ENCODE peak calls at places on chromosomes 11 and 22, in four cellular contexts. One of them, this sample, is unnamed.

GRCh38 chr22:49883294-49883640 is 29.6 kb downstream of the ZBED4 start:
- DNase-seq in neuronal stem cell: no peak
- DNase-seq in H1: no peak
- DNase-seq in H9: no peak
- DNase-seq in this sample: peak

GRCh38 chr22:19285831-19286230 is 5.7 kb downstream of the CLTCL1 start:
- DNase-seq in H9: no peak
- DNase-seq in H1: no peak
- DNase-seq in neuronal stem cell: no peak
- DNase-seq in this sample: no peak

GRCh38 chr11:94185387-94186084 is 56.9 kb downstream of the PANX1 start:
- DNase-seq in H9: no peak
- DNase-seq in H1: no peak
- DNase-seq in neuronal stem cell: no peak
- DNase-seq in this sample: peak

GRCh38 chr22:47164514-47165337 is 402.3 kb downstream of the TBC1D22A start:
- DNase-seq in H1: no peak
- DNase-seq in H9: peak
- DNase-seq in neuronal stem cell: peak
- DNase-seq in this sample: no peak

GRCh38 chr11:7671807-7672206 is 1.5 kb downstream of the CYB5R2 start:
- DNase-seq in H9: no peak
- DNase-seq in neuronal stem cell: no peak
- DNase-seq in H1: no peak
- DNase-seq in this sample: no peak

GRCh38 chr11:45056529-45056928 is 89.9 kb upstream of the PRDM11 start:
- DNase-seq in H1: peak
- DNase-seq in neuronal stem cell: peak
- DNase-seq in H9: no peak
- DNase-seq in this sample: no peak

GRCh38 chr11:12167098-12167999 is 57.0 kb downstream of the MICAL2 start:
- DNase-seq in neuronal stem cell: no peak
- DNase-seq in H9: no peak
- DNase-seq in H1: no peak
- DNase-seq in this sample: peak

GRCh38 chr11:75654314-75654713 is 14.5 kb downstream of the MAP6 start:
- DNase-seq in neuronal stem cell: no peak
- DNase-seq in H9: no peak
- DNase-seq in H1: no peak
- DNase-seq in this sample: peak

DNA sequence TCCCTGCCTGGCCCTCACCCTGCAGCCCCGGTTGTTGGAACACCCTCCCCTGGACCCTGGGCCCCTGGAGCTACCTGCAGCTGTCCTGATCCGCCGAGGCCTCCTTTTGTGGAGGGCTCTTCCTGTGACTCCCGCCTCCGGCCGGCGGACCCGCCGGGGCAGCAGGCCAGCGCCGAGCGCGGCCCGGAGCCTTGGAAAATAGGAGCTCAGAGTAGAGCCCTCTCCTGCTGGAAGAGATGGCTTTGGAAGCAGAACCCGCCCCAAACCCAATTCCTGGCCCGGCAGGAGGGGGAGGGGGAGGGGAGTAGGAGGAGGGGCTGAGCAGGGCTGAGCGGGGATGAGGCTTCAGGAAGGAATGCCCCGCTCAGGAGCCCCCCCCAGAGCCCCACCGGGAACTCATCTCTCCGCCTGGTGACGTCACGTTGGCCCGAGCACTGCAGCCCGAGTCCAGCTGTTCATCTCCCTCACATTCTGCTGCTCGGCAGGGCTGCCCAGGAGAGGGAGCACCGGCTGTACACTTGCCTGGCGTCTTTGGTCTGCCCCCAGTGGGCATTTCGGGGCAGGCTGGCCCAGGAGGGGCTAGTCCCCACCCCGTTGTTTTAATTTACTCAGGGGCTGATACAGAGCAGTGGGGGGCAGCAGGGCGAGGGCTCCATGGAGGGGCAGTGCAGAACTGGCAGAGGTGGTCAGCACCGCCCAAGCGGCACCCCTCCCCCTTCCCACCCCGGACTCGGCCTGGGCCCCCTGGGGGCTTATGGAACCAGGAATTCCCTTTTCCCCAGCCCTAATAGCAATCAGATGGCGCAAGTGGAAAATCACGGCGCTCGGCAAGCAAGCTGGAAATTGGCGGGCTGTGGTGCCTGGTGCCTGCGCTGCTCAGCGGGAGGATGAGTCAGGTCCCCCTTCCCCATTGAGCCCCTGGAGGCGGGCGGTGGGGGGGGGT is at the start of gene MRGPRF:
- DNase-seq in neuronal stem cell: no peak
- DNase-seq in H9: peak
- DNase-seq in H1: peak
- DNase-seq in this sample: peak
- H2BK15ac ChIP-seq in neuronal stem cell: peak
- H2BK15ac ChIP-seq in H9: no peak
- H2BK15ac ChIP-seq in H1: peak
- H2BK15ac ChIP-seq in this sample: peak

GRCh38 chr11:73219396-73220285 is 1.6 kb downstream of the P2RY2 start:
- DNase-seq in neuronal stem cell: no peak
- DNase-seq in H1: no peak
- DNase-seq in H9: no peak
- DNase-seq in this sample: no peak
- H2BK15ac ChIP-seq in neuronal stem cell: no peak
- H2BK15ac ChIP-seq in H1: no peak
- H2BK15ac ChIP-seq in H9: no peak
- H2BK15ac ChIP-seq in this sample: no peak

GRCh38 chr11:17154409-17155159 is 53.2 kb downstream of the PIK3C2A start:
- DNase-seq in neuronal stem cell: no peak
- DNase-seq in H9: no peak
- DNase-seq in H1: no peak
- DNase-seq in this sample: no peak

GRCh38 chr11:17157773-17158172 is 50.0 kb downstream of the PIK3C2A start:
- DNase-seq in H1: no peak
- DNase-seq in H9: no peak
- DNase-seq in neuronal stem cell: no peak
- DNase-seq in this sample: no peak

GRCh38 chr11:17156283-17156682 is 51.5 kb downstream of the PIK3C2A start:
- DNase-seq in H1: no peak
- DNase-seq in H9: no peak
- DNase-seq in neuronal stem cell: no peak
- DNase-seq in this sample: no peak

GRCh38 chr11:17152306-17152705 is 55.5 kb downstream of the PIK3C2A start:
- DNase-seq in H9: no peak
- DNase-seq in neuronal stem cell: no peak
- DNase-seq in H1: no peak
- DNase-seq in this sample: no peak

GRCh38 chr11:17153759-17154158 is 54.0 kb downstream of the PIK3C2A start:
- DNase-seq in H9: no peak
- DNase-seq in H1: no peak
- DNase-seq in neuronal stem cell: no peak
- DNase-seq in this sample: no peak
- H2BK15ac ChIP-seq in H9: no peak
- H2BK15ac ChIP-seq in H1: no peak
- H2BK15ac ChIP-seq in neuronal stem cell: no peak
- H2BK15ac ChIP-seq in this sample: no peak

DNA sequence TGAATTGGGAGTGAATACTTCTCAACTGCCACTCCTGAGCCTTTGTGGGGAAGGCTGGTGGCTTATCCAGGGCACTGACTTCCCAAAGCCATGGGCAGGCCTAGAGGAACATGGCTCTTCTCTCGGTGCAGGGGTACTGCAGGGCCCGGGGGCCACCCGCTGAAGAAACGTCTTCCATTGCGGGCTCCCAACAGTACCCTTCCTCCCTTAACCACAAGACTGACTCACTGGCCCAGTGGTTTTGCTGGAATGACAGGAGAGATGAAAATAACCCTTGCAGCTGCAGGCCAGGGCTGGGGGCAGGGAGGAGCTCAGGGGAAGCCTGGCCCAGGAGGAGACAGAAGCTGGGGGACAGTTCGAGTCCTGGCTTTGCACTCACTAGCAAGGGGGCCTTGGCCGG is 13.5 kb downstream of the TXN2 start:
- DNase-seq in neuronal stem cell: no peak
- DNase-seq in H1: no peak
- DNase-seq in H9: no peak
- DNase-seq in this sample: peak
- H2BK15ac ChIP-seq in neuronal stem cell: no peak
- H2BK15ac ChIP-seq in H1: no peak
- H2BK15ac ChIP-seq in H9: no peak
- H2BK15ac ChIP-seq in this sample: peak

GRCh38 chr11:67355794-67356550 is 2.6 kb upstream of the POLD4 start:
- DNase-seq in H1: no peak
- DNase-seq in H9: no peak
- DNase-seq in neuronal stem cell: no peak
- DNase-seq in this sample: no peak

GRCh38 chr11:67357831-67358555 is 4.6 kb upstream of the POLD4 start:
- DNase-seq in neuronal stem cell: no peak
- DNase-seq in H1: no peak
- DNase-seq in H9: no peak
- DNase-seq in this sample: peak

GRCh38 chr11:67356551-67356866 is 3.2 kb upstream of the POLD4 start:
- DNase-seq in H9: no peak
- DNase-seq in neuronal stem cell: no peak
- DNase-seq in H1: no peak
- DNase-seq in this sample: no peak

GRCh38 chr11:67355023-67355793 is 1.9 kb upstream of the POLD4 start:
- DNase-seq in neuronal stem cell: no peak
- DNase-seq in H1: no peak
- DNase-seq in H9: no peak
- DNase-seq in this sample: no peak

DNA sequence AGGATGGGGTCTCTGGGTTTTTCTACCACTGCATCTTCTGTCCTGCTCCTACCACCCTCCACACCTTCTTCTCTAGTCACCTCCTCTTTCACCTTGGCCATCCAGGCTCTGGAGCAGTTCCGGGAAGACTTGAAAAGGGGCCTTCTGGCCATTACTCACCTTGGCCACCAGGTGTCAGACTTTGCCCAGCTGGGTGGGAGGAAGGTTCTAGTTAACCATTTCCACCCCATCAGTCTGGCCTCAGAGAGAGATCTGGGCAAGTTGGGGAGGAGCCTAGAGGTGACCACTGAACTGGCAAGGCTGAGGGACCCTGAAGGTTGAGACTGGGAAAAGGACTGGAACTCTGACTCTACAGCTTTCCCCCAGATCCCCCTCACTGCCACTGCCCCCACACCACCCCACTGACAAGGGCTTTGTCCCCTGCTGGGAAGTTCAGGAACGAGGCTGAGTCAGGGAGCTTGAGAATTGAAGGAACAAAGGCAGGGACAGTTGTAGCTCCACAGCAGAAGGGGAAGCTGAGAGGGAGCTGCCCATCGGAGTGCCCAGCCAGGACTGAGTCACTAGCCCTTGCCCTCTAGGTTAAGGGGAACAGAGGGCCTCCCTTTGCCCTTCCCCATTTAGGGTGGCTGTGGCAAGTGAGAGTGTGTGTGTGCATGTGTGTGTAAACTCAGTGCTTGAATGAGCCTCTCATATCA is 3.7 kb upstream of the POLD4 start:
- DNase-seq in neuronal stem cell: peak
- DNase-seq in H9: peak
- DNase-seq in H1: peak
- DNase-seq in this sample: peak
- H2BK15ac ChIP-seq in neuronal stem cell: no peak
- H2BK15ac ChIP-seq in H9: no peak
- H2BK15ac ChIP-seq in H1: no peak
- H2BK15ac ChIP-seq in this sample: peak

This sample was measured in IMR-90.